ENCODE peak calls at places on chromosomes 5 and 9, in eight cellular contexts. I, S, E, A, P, F, K and N are unnamed samples.

GRCh38 chr5:172380992-172381643 is 73.2 kb downstream of the SH3PXD2B start:
- DNase-seq in I (no peak), S (peak), K (peak), A (no peak), P (peak), F (no peak), E (peak), N (no peak)

GRCh38 chr5:163770625-163771024 is 265.2 kb downstream of the MAT2B start:
- DNase-seq in F (no peak), I (no peak), A (no peak), P (no peak), K (no peak), E (no peak), S (no peak), N (no peak)

GRCh38 chr5:139088024-139088423 is 110.1 kb downstream of the SIL1 start:
- DNase-seq in A (no peak), F (no peak), S (no peak), P (peak), I (peak), K (no peak), E (no peak), N (peak)

GRCh38 chr5:62779010-62779422 is 200.4 kb downstream of the LRRC70 start:
- DNase-seq in K (no peak), P (peak), F (no peak), A (peak), S (peak), E (peak), I (peak), N (peak)

GRCh38 chr5:65704608-65705239 is 17.2 kb downstream of the SGTB start:
- DNase-seq in F (no peak), S (no peak), A (no peak), E (no peak), K (no peak), P (no peak), I (no peak), N (no peak)

GRCh38 chr5:2200261-2200965 is 317.7 kb upstream of the IRX4 start:
- DNase-seq in K (no peak), A (peak), E (no peak), S (no peak), I (no peak), P (no peak), F (no peak), N (no peak)

GRCh38 chr5:40046792-40047191 is 622.0 kb upstream of the DAB2 start:
- DNase-seq in I (peak), P (peak), F (no peak), K (no peak), S (no peak), E (no peak), A (no peak), N (peak)

GRCh38 chr9:107929439-107929838 is 439.9 kb upstream of the KLF4 start:
- DNase-seq in K (peak), I (no peak), A (no peak), E (peak), S (no peak), P (no peak), F (no peak), N (peak)

GRCh38 chr5:154277499-154277898 is 87.0 kb downstream of the GALNT10 start:
- DNase-seq in S (no peak), E (no peak), A (no peak), K (no peak), P (no peak), F (no peak), I (no peak), N (no peak)

GRCh38 chr5:97979740-97980139 is 793.7 kb upstream of the RGMB start:
- DNase-seq in P (no peak), A (no peak), F (no peak), K (no peak), E (no peak), S (no peak), I (no peak), N (peak)

GRCh38 chr5:1415626-1416360 is 29.4 kb downstream of the SLC6A3 start:
- DNase-seq in F (no peak), K (no peak), E (no peak), I (no peak), P (no peak), S (no peak), A (no peak), N (no peak)

GRCh38 chr9:98726735-98727134 is 18.0 kb upstream of the GABBR2 start:
- DNase-seq in E (peak), K (no peak), S (no peak), A (no peak), I (peak), F (no peak), P (no peak), N (peak)

GRCh38 chr9:91992636-91993035 is 42.6 kb upstream of the ROR2 start:
- DNase-seq in S (no peak), K (no peak), I (peak), F (no peak), P (no peak), A (no peak), E (no peak), N (no peak)

GRCh38 chr9:33044677-33045282 is 19.7 kb downstream of the DNAJA1 start:
- DNase-seq in K (no peak), I (peak), F (no peak), P (peak), E (peak), A (peak), S (no peak), N (no peak)

GRCh38 chr9:97984188-97985057 is 1.3 kb downstream of the ANP32B start:
- DNase-seq in A (peak), K (peak), E (peak), P (peak), I (peak), S (peak), F (peak), N (peak)

GRCh38 chr5:33241826-33242225 is 198.9 kb upstream of the TARS1 start:
- DNase-seq in I (no peak), K (no peak), F (no peak), A (no peak), E (peak), P (no peak), S (no peak), N (no peak)